ENCODE peak calls at places on chromosomes 7 and 10, in four cellular contexts. One of them, this sample, is unnamed.

GRCh38 chr10:52071814-52072213 is 242.3 kb upstream of the DKK1 start:
- DNase-seq in Calu3: no peak
- DNase-seq in fibroblast of the aortic adventitia: no peak
- DNase-seq in Karpas-422: no peak
- DNase-seq in this sample: no peak

GRCh38 chr10:75430000-75430763 is 1.2 kb upstream of the LRMDA start:
- DNase-seq in Calu3: no peak
- DNase-seq in fibroblast of the aortic adventitia: peak; percentile 53
- DNase-seq in Karpas-422: no peak
- DNase-seq in this sample: no peak

GRCh38 chr7:133556070-133556469 is 303.2 kb downstream of the EXOC4 start:
- DNase-seq in Calu3: no peak
- DNase-seq in fibroblast of the aortic adventitia: no peak
- DNase-seq in Karpas-422: no peak
- DNase-seq in this sample: no peak

GRCh38 chr10:113733635-113734034 is 17.8 kb upstream of the PLEKHS1 start:
- DNase-seq in Calu3: no peak
- DNase-seq in fibroblast of the aortic adventitia: no peak
- DNase-seq in Karpas-422: no peak
- DNase-seq in this sample: no peak

GRCh38 chr7:96499532-96499931 is 177.6 kb upstream of the SLC25A13 start:
- DNase-seq in Calu3: no peak
- DNase-seq in fibroblast of the aortic adventitia: no peak
- DNase-seq in Karpas-422: no peak
- DNase-seq in this sample: no peak

GRCh38 chr7:455110-455928 is 64.3 kb downstream of the PDGFA start:
- DNase-seq in Calu3: peak; percentile 92
- DNase-seq in fibroblast of the aortic adventitia: no peak
- DNase-seq in Karpas-422: no peak
- DNase-seq in this sample: no peak

GRCh38 chr7:140297192-140297591 is 101.1 kb downstream of the SLC37A3 start:
- DNase-seq in Calu3: no peak
- DNase-seq in fibroblast of the aortic adventitia: no peak
- DNase-seq in Karpas-422: no peak
- DNase-seq in this sample: no peak

GRCh38 chr10:43156590-43157340 is 18.5 kb downstream of the CSGALNACT2 start:
- DNase-seq in Calu3: no peak
- DNase-seq in fibroblast of the aortic adventitia: no peak
- DNase-seq in Karpas-422: no peak
- DNase-seq in this sample: no peak

GRCh38 chr7:44411306-44411705 is 79.2 kb downstream of the NUDCD3 start:
- DNase-seq in Calu3: no peak
- DNase-seq in fibroblast of the aortic adventitia: no peak
- DNase-seq in Karpas-422: no peak
- DNase-seq in this sample: no peak

GRCh38 chr10:47140752-47141348 is 159.1 kb upstream of the GDF10 start:
- DNase-seq in Calu3: no peak
- DNase-seq in fibroblast of the aortic adventitia: no peak
- DNase-seq in Karpas-422: no peak
- DNase-seq in this sample: no peak

GRCh38 chr10:78458983-78459638 is 425.4 kb downstream of the RPS24 start:
- DNase-seq in Calu3: peak; percentile 38
- DNase-seq in fibroblast of the aortic adventitia: peak; percentile 82
- DNase-seq in Karpas-422: no peak
- DNase-seq in this sample: no peak

GRCh38 chr7:127953966-127954365 is 77.3 kb downstream of the LRRC4 start:
- DNase-seq in Calu3: no peak
- DNase-seq in fibroblast of the aortic adventitia: no peak
- DNase-seq in Karpas-422: no peak
- DNase-seq in this sample: no peak

GRCh38 chr10:61389887-61390286 is 63.3 kb downstream of the TMEM26 start:
- DNase-seq in Calu3: no peak
- DNase-seq in fibroblast of the aortic adventitia: no peak
- DNase-seq in Karpas-422: no peak
- DNase-seq in this sample: no peak

GRCh38 chr7:92645531-92646061 is 55.4 kb upstream of the FAM133B start:
- DNase-seq in Calu3: no peak
- DNase-seq in fibroblast of the aortic adventitia: peak; percentile 67
- DNase-seq in Karpas-422: no peak
- DNase-seq in this sample: no peak